ENCODE peak calls at places on chromosomes 1 and 21, in four cellular contexts. Z is H9, D is IMR-90, K is H1. P is an unnamed sample.

GRCh38 chr1:2998503-2999100 is 22.7 kb upstream of the ACTRT2 start:
- DNase-seq in Z (no peak), D (no peak), K (no peak), P (no peak)

GRCh38 chr1:110255388-110255787 is 45.3 kb downstream of the KCNC4 start:
- DNase-seq in Z (peak), D (no peak), K (no peak), P (peak)

GRCh38 chr1:110302836-110303235 is 36.3 kb upstream of the RBM15 start:
- DNase-seq in Z (no peak), D (no peak), K (no peak), P (no peak)

GRCh38 chr1:11473635-11474034 is 5.3 kb upstream of the DISP3 start:
- DNase-seq in Z (peak), D (peak), K (peak), P (peak)

GRCh38 chr1:210922666-210923065 is 211.3 kb downstream of the KCNH1 start:
- DNase-seq in Z (no peak), D (no peak), K (no peak), P (no peak)

GRCh38 chr1:99672500-99673213 is 26.7 kb downstream of the PALMD start:
- DNase-seq in Z (no peak), D (peak), K (no peak), P (no peak)

GRCh38 chr1:162316187-162316586 is 60.5 kb downstream of the SPATA46 start:
- DNase-seq in Z (no peak), D (no peak), K (no peak), P (no peak)

GRCh38 chr1:10863916-10864315 is 67.5 kb upstream of the CASZ1 start:
- DNase-seq in Z (no peak), D (no peak), K (no peak), P (no peak)

GRCh38 chr1:40829631-40830245 is 32.4 kb downstream of the CITED4 start:
- DNase-seq in Z (no peak), D (no peak), K (no peak), P (no peak)

GRCh38 chr21:16773206-16773605 is 739.6 kb upstream of the CXADR start:
- DNase-seq in Z (no peak), D (peak), K (no peak), P (peak)

GRCh38 chr1:93042134-93042821 is 36.8 kb upstream of the MTF2 start:
- DNase-seq in Z (no peak), D (no peak), K (no peak), P (no peak)

GRCh38 chr1:28416509-28417194 is 47.1 kb downstream of the PHACTR4 start:
- DNase-seq in Z (no peak), D (no peak), K (no peak), P (no peak)

GRCh38 chr1:16992675-16993074 is 12.3 kb upstream of the MFAP2 start:
- DNase-seq in Z (no peak), D (no peak), K (peak), P (no peak)

GRCh38 chr1:6052543-6053205 is 7.0 kb downstream of the KCNAB2 start:
- DNase-seq in Z (peak), D (peak), K (peak), P (peak)

GRCh38 chr1:1402081-1402900 is 3.2 kb upstream of the CCNL2 start:
- DNase-seq in Z (peak), D (peak), K (peak), P (peak)

GRCh38 chr1:160408864-160409263 is 8.5 kb downstream of the VANGL2 start:
- DNase-seq in Z (no peak), D (no peak), K (peak), P (no peak)

GRCh38 chr1:55311057-55311631 is 96.0 kb upstream of the USP24 start:
- DNase-seq in Z (no peak), D (peak), K (no peak), P (no peak)

GRCh38 chr1:174398246-174398645 is 49.5 kb upstream of the GPR52 start:
- DNase-seq in Z (no peak), D (peak), K (no peak), P (no peak)

GRCh38 chr1:156103521-156103947 is 11.0 kb upstream of the LMNA start:
- DNase-seq in Z (no peak), D (peak), K (no peak), P (no peak)

GRCh38 chr1:66154394-66154793 is 361.7 kb downstream of the PDE4B start:
- DNase-seq in Z (no peak), D (no peak), K (no peak), P (no peak)

GRCh38 chr1:30085814-30086770 is 637.3 kb downstream of the MATN1 start:
- DNase-seq in Z (peak), D (peak), K (peak), P (peak)

GRCh38 chr1:5658340-5659316 is 333.6 kb downstream of the NPHP4 start:
- DNase-seq in Z (peak), D (no peak), K (no peak), P (no peak)

GRCh38 chr1:160675641-160676410 is 29.0 kb upstream of the SLAMF1 start:
- DNase-seq in Z (peak), D (peak), K (peak), P (peak)

GRCh38 chr1:213457097-213457680 is 406.1 kb downstream of the RPS6KC1 start:
- DNase-seq in Z (no peak), D (no peak), K (no peak), P (no peak)

GRCh38 chr1:12454406-12455391 is 163.3 kb downstream of the DHRS3 start:
- DNase-seq in Z (no peak), D (peak), K (no peak), P (no peak)

GRCh38 chr1:48552420-48552819 is 80.4 kb upstream of the SPATA6 start:
- DNase-seq in Z (peak), D (no peak), K (peak), P (peak)

GRCh38 chr1:108785880-108786279 is 39.4 kb downstream of the STXBP3 start:
- DNase-seq in Z (no peak), D (no peak), K (no peak), P (no peak)

GRCh38 chr1:204151562-204152309 is at the start of gene ETNK2:
- DNase-seq in Z (peak), D (peak), K (peak), P (peak)

GRCh38 chr1:204153667-204154066 is 1.8 kb upstream of the ETNK2 start:
- DNase-seq in Z (no peak), D (no peak), K (no peak), P (no peak)

GRCh38 chr1:204152310-204153044 is 633 bp upstream of the ETNK2 start:
- DNase-seq in Z (no peak), D (no peak), K (peak), P (no peak)

GRCh38 chr1:204155881-204156280 is 4.0 kb upstream of the ETNK2 start:
- DNase-seq in Z (no peak), D (no peak), K (no peak), P (no peak)

GRCh38 chr1:204154525-204155255 is 2.8 kb upstream of the ETNK2 start:
- DNase-seq in Z (no peak), D (no peak), K (no peak), P (no peak)
- H4K5ac ChIP-seq in Z (no peak), D (no peak), K (no peak), P (no peak)

GRCh38 chr1:223617671-223618070 is 47.8 kb downstream of the CAPN8 start:
- DNase-seq in Z (no peak), D (no peak), K (no peak), P (no peak)
- H3K27ac ChIP-seq in Z (no peak), D (no peak), K (no peak), P (no peak)

DNA sequence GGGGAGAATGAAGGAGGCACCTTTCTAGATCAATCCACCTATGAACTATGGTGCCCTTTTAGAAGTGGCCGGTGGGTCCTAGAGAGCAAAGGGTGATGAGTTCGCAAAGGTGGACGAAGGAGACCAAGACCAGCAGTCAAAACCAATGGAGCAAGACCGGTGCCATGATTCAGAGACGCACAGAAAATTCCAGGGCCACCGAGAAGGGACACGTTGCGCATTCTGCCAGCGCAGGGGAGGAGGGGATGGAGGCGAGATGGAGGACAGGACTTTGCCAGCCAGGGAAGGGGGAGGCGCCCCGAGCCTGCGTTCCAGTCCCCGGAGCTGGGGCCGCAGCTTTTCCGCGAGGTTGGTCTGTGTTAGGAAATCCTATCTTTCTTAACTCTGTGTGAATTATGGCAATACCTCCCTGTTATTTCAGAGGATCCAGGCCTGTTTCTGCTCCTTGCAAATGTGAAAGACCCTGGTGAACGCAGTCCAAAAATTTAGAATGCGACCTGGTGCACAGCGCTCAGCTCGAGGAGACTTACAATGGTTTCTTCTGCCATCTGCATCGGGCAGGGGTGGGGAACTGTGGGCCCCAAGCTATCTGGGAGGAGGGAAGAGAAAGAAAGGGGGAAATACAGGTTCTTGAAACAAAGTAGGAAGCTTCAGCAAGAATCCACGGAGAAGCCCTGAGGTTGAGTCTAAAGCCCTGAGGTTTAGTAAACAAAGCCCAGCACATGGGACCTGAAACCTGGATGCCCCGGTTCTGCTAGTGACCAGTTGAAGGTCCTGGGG is 129.4 kb downstream of the MRPS6 start:
- DNase-seq in Z (peak), D (no peak), K (peak), P (peak)
- H3K4me2 ChIP-seq in Z (peak), D (peak), K (peak), P (peak)

GRCh38 chr1:113233441-113233840 is 156.9 kb upstream of the MAGI3 start:
- DNase-seq in Z (no peak), D (no peak), K (no peak), P (no peak)
- H4K5ac ChIP-seq in Z (no peak), D (no peak), K (no peak), P (no peak)